ENCODE peak calls at places on chromosomes 6 and 20, in six cellular contexts. E, P, D, G, Y and L are unnamed samples.

GRCh38 chr20:16806886-16807285 is 58.7 kb downstream of the OTOR start:
- DNase-seq in E (no peak), P (no peak), D (no peak), G (no peak), Y (no peak), L (no peak)

GRCh38 chr6:90106449-90106848 is 190.2 kb downstream of the BACH2 start:
- DNase-seq in E (no peak), P (no peak), D (no peak), G (no peak), Y (no peak), L (no peak)

GRCh38 chr20:36656733-36657132 is 10.7 kb upstream of the SLA2 start:
- DNase-seq in E (no peak), P (no peak), D (no peak), G (no peak), Y (no peak), L (no peak)

GRCh38 chr6:38524436-38525145 is 115.1 kb downstream of the BTBD9 start:
- DNase-seq in E (no peak), P (no peak), D (no peak), G (peak), Y (no peak), L (no peak)

GRCh38 chr20:58054744-58055373 is 173.6 kb downstream of the ANKRD60 start:
- DNase-seq in E (peak), P (no peak), D (peak), G (no peak), Y (no peak), L (no peak)

GRCh38 chr6:122610690-122611455 is 668 bp downstream of the PKIB start:
- DNase-seq in E (peak), P (peak), D (no peak), G (no peak), Y (no peak), L (peak)

GRCh38 chr20:62524486-62524885 is 48.7 kb upstream of the GATA5 start:
- DNase-seq in E (peak), P (no peak), D (no peak), G (no peak), Y (no peak), L (no peak)

GRCh38 chr6:85068221-85068620 is 303.8 kb upstream of the TBX18 start:
- DNase-seq in E (no peak), P (no peak), D (no peak), G (no peak), Y (no peak), L (no peak)

GRCh38 chr6:44247338-44248302 is 719 bp downstream of the HSP90AB1 start:
- DNase-seq in E (peak), P (peak), D (peak), G (peak), Y (no peak), L (peak)

GRCh38 chr6:37027036-37027720 is 21.7 kb downstream of the FGD2 start:
- DNase-seq in E (no peak), P (no peak), D (no peak), G (no peak), Y (no peak), L (no peak)

GRCh38 chr20:24962182-24962492 is 13.1 kb downstream of the CST7 start:
- DNase-seq in E (no peak), P (no peak), D (no peak), G (no peak), Y (no peak), L (no peak)

GRCh38 chr6:134636221-134636830 is 313.6 kb downstream of the ALDH8A1 start:
- DNase-seq in E (peak), P (peak), D (no peak), G (no peak), Y (no peak), L (no peak)

GRCh38 chr20:63972312-63973159 is 2.8 kb upstream of the ZNF512B start:
- DNase-seq in E (no peak), P (no peak), D (no peak), G (no peak), Y (no peak), L (no peak)

GRCh38 chr6:51675551-51676275 is 411.7 kb downstream of the PKHD1 start:
- DNase-seq in E (no peak), P (no peak), D (no peak), G (no peak), Y (no peak), L (no peak)

GRCh38 chr6:146620655-146621054 is 21.9 kb downstream of the ADGB start:
- DNase-seq in E (no peak), P (no peak), D (no peak), G (no peak), Y (no peak), L (no peak)

GRCh38 chr6:94196891-94197290 is 777.5 kb upstream of the EPHA7 start:
- DNase-seq in E (no peak), P (no peak), D (no peak), G (no peak), Y (no peak), L (no peak)

GRCh38 chr20:2804921-2805681 is 4.7 kb upstream of the CPXM1 start:
- DNase-seq in E (no peak), P (no peak), D (no peak), G (no peak), Y (no peak), L (no peak)

GRCh38 chr20:36866681-36867485 is 9.1 kb upstream of the TLDC2 start:
- DNase-seq in E (no peak), P (no peak), D (no peak), G (no peak), Y (no peak), L (no peak)

GRCh38 chr6:24448828-24449525 is 40.4 kb downstream of the GPLD1 start:
- DNase-seq in E (no peak), P (no peak), D (no peak), G (no peak), Y (no peak), L (no peak)

GRCh38 chr6:72182337-72183246 is 296.2 kb downstream of the RIMS1 start:
- DNase-seq in E (peak), P (no peak), D (no peak), G (peak), Y (no peak), L (no peak)

GRCh38 chr6:27879795-27880194 is 32.4 kb downstream of the OR2B2 start:
- DNase-seq in E (no peak), P (no peak), D (no peak), G (no peak), Y (no peak), L (no peak)

GRCh38 chr6:6803180-6803978 is 214.9 kb downstream of the LY86 start:
- DNase-seq in E (peak), P (no peak), D (no peak), G (no peak), Y (no peak), L (no peak)

GRCh38 chr6:2931055-2931454 is 27.9 kb upstream of the SERPINB9 start:
- DNase-seq in E (no peak), P (no peak), D (no peak), G (no peak), Y (no peak), L (no peak)

GRCh38 chr6:36807143-36807542 is 32.1 kb downstream of the CPNE5 start:
- DNase-seq in E (no peak), P (no peak), D (no peak), G (no peak), Y (no peak), L (no peak)

GRCh38 chr6:70675822-70676221 is 8.1 kb downstream of the SMAP1 start:
- DNase-seq in E (no peak), P (no peak), D (no peak), G (no peak), Y (no peak), L (no peak)

GRCh38 chr6:352896-353470 is 38.6 kb upstream of the IRF4 start:
- DNase-seq in E (no peak), P (no peak), D (no peak), G (no peak), Y (no peak), L (no peak)

GRCh38 chr6:33313709-33314514 is at the start of gene TAPBP:
- DNase-seq in E (peak), P (peak), D (peak), G (peak), Y (no peak), L (peak)

GRCh38 chr20:17441745-17442144 is 89.4 kb downstream of the BFSP1 start:
- DNase-seq in E (no peak), P (no peak), D (no peak), G (no peak), Y (no peak), L (no peak)

GRCh38 chr20:41080866-41081265 is 52.2 kb downstream of the TOP1 start:
- DNase-seq in E (no peak), P (no peak), D (no peak), G (no peak), Y (no peak), L (no peak)

GRCh38 chr20:37131486-37131885 is 35.7 kb upstream of the RBL1 start:
- DNase-seq in E (no peak), P (no peak), D (no peak), G (no peak), Y (no peak), L (no peak)

GRCh38 chr6:143232849-143233248 is 172.2 kb downstream of the AIG1 start:
- DNase-seq in E (peak), P (peak), D (no peak), G (peak), Y (no peak), L (peak)

GRCh38 chr6:137218473-137218916 is 690 bp downstream of the IFNGR1 start:
- DNase-seq in E (peak), P (peak), D (no peak), G (no peak), Y (peak), L (peak)

GRCh38 chr20:48267825-48268615 is 482.7 kb upstream of the SULF2 start:
- DNase-seq in E (no peak), P (no peak), D (no peak), G (no peak), Y (no peak), L (no peak)

GRCh38 chr6:152091851-152092341 is 284.4 kb downstream of the ESR1 start:
- DNase-seq in E (no peak), P (no peak), D (no peak), G (no peak), Y (no peak), L (no peak)

GRCh38 chr6:90217621-90218496 is 78.8 kb downstream of the BACH2 start:
- DNase-seq in E (no peak), P (peak), D (no peak), G (peak), Y (no peak), L (no peak)

GRCh38 chr6:13229205-13230085 is 98.9 kb downstream of the TBC1D7 start:
- DNase-seq in E (peak), P (peak), D (no peak), G (no peak), Y (no peak), L (no peak)